ENCODE peak calls at places on chromosomes 2 and 18, in four cellular contexts. One of them, this sample, is unnamed.

GRCh38 chr2:218400167-218400929 is 680 bp downstream of the CTDSP1 start:
- DNase-seq in fibroblast of the aortic adventitia: no peak
- DNase-seq in AG10803: no peak
- DNase-seq in cardiac fibroblast: peak; percentile 37
- DNase-seq in this sample: no peak

GRCh38 chr2:240465765-240466578 is 30.5 kb downstream of the GPC1 start:
- DNase-seq in fibroblast of the aortic adventitia: no peak
- DNase-seq in AG10803: no peak
- DNase-seq in cardiac fibroblast: no peak
- DNase-seq in this sample: no peak

GRCh38 chr2:146642066-146642465 is 1202.8 kb upstream of the ACVR2A start:
- DNase-seq in fibroblast of the aortic adventitia: no peak
- DNase-seq in AG10803: no peak
- DNase-seq in cardiac fibroblast: no peak
- DNase-seq in this sample: peak; percentile 39

GRCh38 chr2:88054300-88055048 is 1.1 kb downstream of the KRCC1 start:
- DNase-seq in fibroblast of the aortic adventitia: peak; percentile 30
- DNase-seq in AG10803: no peak
- DNase-seq in cardiac fibroblast: peak; percentile 27
- DNase-seq in this sample: no peak

GRCh38 chr2:25378731-25379490 is 37.2 kb upstream of the DNMT3A start:
- DNase-seq in fibroblast of the aortic adventitia: no peak
- DNase-seq in AG10803: peak; percentile 17
- DNase-seq in cardiac fibroblast: peak; percentile 3
- DNase-seq in this sample: peak; percentile 68

GRCh38 chr2:30193104-30193681 is 38.1 kb upstream of the LBH start:
- DNase-seq in fibroblast of the aortic adventitia: no peak
- DNase-seq in AG10803: no peak
- DNase-seq in cardiac fibroblast: no peak
- DNase-seq in this sample: no peak

GRCh38 chr2:230762317-230762896 is 49.8 kb downstream of the CAB39 start:
- DNase-seq in fibroblast of the aortic adventitia: no peak
- DNase-seq in AG10803: no peak
- DNase-seq in cardiac fibroblast: peak; percentile 43
- DNase-seq in this sample: no peak

GRCh38 chr18:48782381-48782841 is 168.4 kb downstream of the SMAD7 start:
- DNase-seq in fibroblast of the aortic adventitia: peak; percentile 14
- DNase-seq in AG10803: peak; percentile 19
- DNase-seq in cardiac fibroblast: no peak
- DNase-seq in this sample: no peak

GRCh38 chr2:62304429-62305417 is 108.8 kb downstream of the B3GNT2 start:
- DNase-seq in fibroblast of the aortic adventitia: peak; percentile 63
- DNase-seq in AG10803: peak; percentile 50
- DNase-seq in cardiac fibroblast: peak; percentile 93
- DNase-seq in this sample: peak; percentile 87

GRCh38 chr2:18445412-18446320 is 114.8 kb downstream of the RDH14 start:
- DNase-seq in fibroblast of the aortic adventitia: peak; percentile 98
- DNase-seq in AG10803: peak; percentile 87
- DNase-seq in cardiac fibroblast: peak; percentile 64
- DNase-seq in this sample: no peak

GRCh38 chr18:73896685-73897084 is 250.9 kb downstream of the FBXO15 start:
- DNase-seq in fibroblast of the aortic adventitia: no peak
- DNase-seq in AG10803: no peak
- DNase-seq in cardiac fibroblast: no peak
- DNase-seq in this sample: peak; percentile 8

GRCh38 chr2:218404351-218405145 is 4.9 kb downstream of the CTDSP1 start:
- DNase-seq in fibroblast of the aortic adventitia: no peak
- DNase-seq in AG10803: no peak
- DNase-seq in cardiac fibroblast: no peak
- DNase-seq in this sample: no peak

GRCh38 chr2:167992258-167992657 is 255.1 kb downstream of the STK39 start:
- DNase-seq in fibroblast of the aortic adventitia: no peak
- DNase-seq in AG10803: no peak
- DNase-seq in cardiac fibroblast: no peak
- DNase-seq in this sample: no peak

GRCh38 chr2:137951606-137952005 is 12.7 kb upstream of the HNMT start:
- DNase-seq in fibroblast of the aortic adventitia: peak; percentile 40
- DNase-seq in AG10803: peak; percentile 64
- DNase-seq in cardiac fibroblast: no peak
- DNase-seq in this sample: peak; percentile 56

GRCh38 chr2:182949572-182950189 is 83.2 kb upstream of the FRZB start:
- DNase-seq in fibroblast of the aortic adventitia: no peak
- DNase-seq in AG10803: no peak
- DNase-seq in cardiac fibroblast: peak; percentile 67
- DNase-seq in this sample: peak; percentile 94

GRCh38 chr2:171244970-171245782 is 84.5 kb upstream of the TLK1 start:
- DNase-seq in fibroblast of the aortic adventitia: peak; percentile 58
- DNase-seq in AG10803: peak; percentile 49
- DNase-seq in cardiac fibroblast: peak; percentile 75
- DNase-seq in this sample: peak; percentile 67

GRCh38 chr2:125745514-125745913 is 910.4 kb upstream of the GYPC start:
- DNase-seq in fibroblast of the aortic adventitia: no peak
- DNase-seq in AG10803: no peak
- DNase-seq in cardiac fibroblast: peak; percentile 6
- DNase-seq in this sample: peak; percentile 8
- TF ChIP-seq CTCF in fibroblast of the aortic adventitia: no peak
- TF ChIP-seq CTCF in AG10803: no peak
- TF ChIP-seq CTCF in cardiac fibroblast: no peak
- TF ChIP-seq CTCF in this sample: no peak

DNA sequence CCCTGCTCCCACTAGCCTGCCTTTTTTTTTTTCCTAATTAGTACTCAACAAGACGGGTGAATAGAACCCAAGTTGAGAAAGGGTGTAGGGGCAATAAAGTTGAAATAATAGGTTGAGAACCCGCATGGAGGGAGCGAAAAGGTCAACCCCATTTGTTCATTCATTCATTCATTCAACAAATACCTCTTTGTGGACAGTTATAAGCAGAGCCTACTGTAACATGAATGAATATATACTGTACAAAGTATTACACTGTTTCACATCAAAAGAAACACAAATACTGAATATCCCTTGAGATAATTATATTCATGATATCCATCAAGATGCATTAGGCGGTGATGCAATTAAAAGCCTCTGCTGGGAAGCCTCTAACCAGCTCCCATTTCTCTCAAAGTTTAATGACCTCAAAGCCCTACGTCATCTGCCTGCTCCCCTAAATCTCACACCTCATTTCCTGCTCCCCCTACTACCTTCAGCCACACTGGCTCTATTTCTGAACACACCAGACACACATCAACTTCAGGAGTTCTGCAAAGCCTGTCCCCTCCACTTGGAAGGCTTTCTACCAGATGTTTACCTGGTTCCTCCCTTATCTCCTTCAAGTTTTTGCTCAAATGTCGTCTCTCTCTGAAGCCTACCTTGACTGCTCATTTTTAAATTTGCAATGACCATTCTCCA is 1.4 kb upstream of the NBAS start:
- DNase-seq in fibroblast of the aortic adventitia: no peak
- DNase-seq in AG10803: no peak
- DNase-seq in cardiac fibroblast: no peak
- DNase-seq in this sample: no peak
- TF ChIP-seq CTCF in fibroblast of the aortic adventitia: no peak
- TF ChIP-seq CTCF in AG10803: no peak
- TF ChIP-seq CTCF in cardiac fibroblast: no peak
- TF ChIP-seq CTCF in this sample: no peak

GRCh38 chr2:216666461-216667233 is 28.7 kb downstream of the IGFBP5 start:
- DNase-seq in fibroblast of the aortic adventitia: peak; percentile 73
- DNase-seq in AG10803: peak; percentile 56
- DNase-seq in cardiac fibroblast: peak; percentile 74
- DNase-seq in this sample: peak; percentile 73
- TF ChIP-seq CTCF in fibroblast of the aortic adventitia: peak; percentile 99
- TF ChIP-seq CTCF in AG10803: peak; percentile 100
- TF ChIP-seq CTCF in cardiac fibroblast: peak; percentile 98
- TF ChIP-seq CTCF in this sample: peak; percentile 99

GRCh38 chr18:24414349-24415003 is 12.0 kb upstream of the IMPACT start:
- DNase-seq in fibroblast of the aortic adventitia: no peak
- DNase-seq in AG10803: no peak
- DNase-seq in cardiac fibroblast: no peak
- DNase-seq in this sample: no peak

GRCh38 chr18:24417465-24417864 is 9.0 kb upstream of the IMPACT start:
- DNase-seq in fibroblast of the aortic adventitia: no peak
- DNase-seq in AG10803: no peak
- DNase-seq in cardiac fibroblast: no peak
- DNase-seq in this sample: no peak

GRCh38 chr18:24408496-24408895 is 10.9 kb upstream of the OSBPL1A start:
- DNase-seq in fibroblast of the aortic adventitia: no peak
- DNase-seq in AG10803: no peak
- DNase-seq in cardiac fibroblast: no peak
- DNase-seq in this sample: no peak

DNA sequence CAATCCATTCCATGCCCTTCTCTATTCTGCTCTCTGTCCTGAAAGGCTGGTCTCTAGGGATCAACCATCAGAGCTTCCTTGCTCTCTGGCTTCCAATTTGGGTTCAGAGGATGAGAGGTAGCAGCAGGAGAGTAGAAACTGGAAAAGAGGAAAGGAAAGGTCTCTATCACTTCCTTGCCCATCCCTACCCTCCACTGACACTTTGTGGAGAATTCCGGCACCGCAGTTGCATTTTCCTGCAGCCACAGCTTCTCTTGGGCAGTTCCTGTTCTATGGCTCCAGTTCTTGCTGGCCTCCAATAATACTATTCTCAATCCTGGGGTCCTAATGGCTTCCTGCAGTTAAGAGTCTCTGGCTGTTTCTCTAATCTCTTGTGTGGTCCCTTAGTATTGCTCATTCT is 13.3 kb upstream of the IMPACT start:
- DNase-seq in fibroblast of the aortic adventitia: peak; percentile 27
- DNase-seq in AG10803: peak; percentile 24
- DNase-seq in cardiac fibroblast: no peak
- DNase-seq in this sample: no peak
- TF ChIP-seq CTCF in fibroblast of the aortic adventitia: peak; percentile 46
- TF ChIP-seq CTCF in AG10803: peak; percentile 70
- TF ChIP-seq CTCF in cardiac fibroblast: peak; percentile 28
- TF ChIP-seq CTCF in this sample: peak; percentile 32

GRCh38 chr2:22734373-22735045 is 650.5 kb upstream of the KLHL29 start:
- DNase-seq in fibroblast of the aortic adventitia: no peak
- DNase-seq in AG10803: no peak
- DNase-seq in cardiac fibroblast: no peak
- DNase-seq in this sample: no peak

DNA sequence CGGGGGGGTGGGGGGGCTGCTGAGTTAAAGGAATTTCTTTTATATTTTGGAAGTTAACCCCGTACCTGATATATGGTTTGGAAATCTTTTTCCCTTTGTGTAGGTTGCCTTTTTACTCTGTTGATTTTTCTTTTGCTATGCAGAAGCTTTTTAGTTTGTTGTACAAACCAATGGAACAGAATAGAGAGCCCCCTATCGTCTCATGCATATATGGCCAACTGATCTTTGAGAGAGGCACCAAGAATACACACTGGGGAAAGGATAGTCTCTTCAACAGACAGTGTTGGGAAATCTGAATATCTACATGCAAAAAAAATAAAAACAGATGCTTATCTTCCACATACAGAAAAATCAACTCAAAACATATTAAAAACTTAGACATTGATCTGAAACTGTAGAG is 647.8 kb upstream of the KLHL29 start:
- DNase-seq in fibroblast of the aortic adventitia: no peak
- DNase-seq in AG10803: no peak
- DNase-seq in cardiac fibroblast: no peak
- DNase-seq in this sample: no peak
- TF ChIP-seq CTCF in fibroblast of the aortic adventitia: no peak
- TF ChIP-seq CTCF in AG10803: no peak
- TF ChIP-seq CTCF in cardiac fibroblast: no peak
- TF ChIP-seq CTCF in this sample: no peak

DNA sequence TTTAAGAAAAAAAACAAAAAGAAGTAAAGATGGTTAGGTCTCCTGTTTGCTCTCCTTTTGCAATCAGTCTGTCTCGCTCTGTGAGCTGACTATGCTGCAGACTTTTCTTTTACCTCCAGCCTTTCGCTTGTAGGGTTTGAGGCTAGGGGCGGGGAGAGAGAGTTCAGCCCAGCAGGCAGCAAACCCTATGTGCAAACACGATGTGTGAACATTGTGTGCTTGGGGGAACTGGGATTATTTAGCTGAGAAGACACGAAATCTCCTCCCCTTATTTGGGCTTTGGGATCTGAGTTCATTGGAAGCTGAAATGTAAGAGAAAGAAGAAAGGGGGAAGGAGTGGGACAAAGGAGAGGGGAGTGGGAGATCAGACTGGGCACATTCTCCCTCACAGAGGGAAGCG is 189.5 kb upstream of the TNP1 start:
- DNase-seq in fibroblast of the aortic adventitia: no peak
- DNase-seq in AG10803: no peak
- DNase-seq in cardiac fibroblast: no peak
- DNase-seq in this sample: no peak
- TF ChIP-seq CTCF in fibroblast of the aortic adventitia: no peak
- TF ChIP-seq CTCF in AG10803: no peak
- TF ChIP-seq CTCF in cardiac fibroblast: no peak
- TF ChIP-seq CTCF in this sample: no peak